ENCODE peak calls at places on chromosomes 13 and 19, in six cellular contexts. E is Right ventricle myocardium inferior; Q is IMR-90; Z is gastroesophageal sphincter; T is activated CD8-positive, alpha-beta T cell treated with anti-CD3 and anti-CD28 coated beads, Interleukin-2, amount 10 ng/mL, durations not matched to agents 7 days and 5 days; W is A549. A is an unnamed sample.

GRCh38 chr13:44818428-44818827 is 170.8 kb downstream of the NUFIP1 start:
- ATAC-seq in Z (no peak), W (no peak), E (no peak), Q (no peak), T (no peak), A (no peak)

GRCh38 chr19:12611361-12611699 is 610 bp downstream of the ZNF791 start:
- ATAC-seq in T (no peak), W (peak), Q (peak), Z (peak), E (peak), A (no peak)

GRCh38 chr19:5097331-5097930 is 128.5 kb downstream of the KDM4B start:
- ATAC-seq in T (no peak), W (no peak), E (no peak), Z (no peak), Q (no peak), A (no peak)

GRCh38 chr19:7734220-7735203 is 2.6 kb upstream of the CLEC4G start:
- ATAC-seq in W (no peak), Z (no peak), E (peak), Q (no peak), T (no peak), A (no peak)

GRCh38 chr19:5030136-5030820 is 61.4 kb downstream of the KDM4B start:
- ATAC-seq in Z (no peak), W (peak), E (no peak), T (no peak), Q (no peak), A (no peak)

GRCh38 chr13:79936368-79937136 is 404.4 kb downstream of the SPRY2 start:
- ATAC-seq in T (no peak), Q (peak), E (peak), W (peak), Z (peak), A (no peak)

GRCh38 chr19:42397315-42398166 is 7.4 kb upstream of the CNFN start:
- ATAC-seq in Q (no peak), W (peak), T (no peak), E (no peak), Z (no peak), A (no peak)

GRCh38 chr19:14683439-14683838 is 6.4 kb upstream of the ZNF333 start:
- ATAC-seq in E (no peak), T (no peak), Z (no peak), W (no peak), Q (no peak), A (no peak)

GRCh38 chr13:23744315-23744714 is 144.9 kb downstream of the MIPEP start:
- ATAC-seq in Z (no peak), T (no peak), Q (no peak), E (no peak), W (peak), A (no peak)

GRCh38 chr13:26502826-26503225 is 54.7 kb upstream of the WASF3 start:
- ATAC-seq in E (peak), Q (peak), T (peak), Z (peak), W (no peak), A (no peak)

GRCh38 chr13:74335370-74335769 is 201.2 kb upstream of the KLF12 start:
- ATAC-seq in E (no peak), Q (no peak), T (no peak), W (no peak), Z (no peak), A (no peak)

GRCh38 chr13:40438022-40438692 is 228.3 kb downstream of the FOXO1 start:
- ATAC-seq in T (no peak), Z (no peak), E (no peak), W (no peak), Q (no peak), A (no peak)

GRCh38 chr19:2290441-2291184 is 8.6 kb upstream of the PEAK3 start:
- ATAC-seq in Q (no peak), T (peak), W (no peak), E (no peak), Z (no peak), A (peak)

GRCh38 chr13:20337894-20338551 is 105.9 kb upstream of the GJB6 start:
- ATAC-seq in T (no peak), E (no peak), Q (no peak), Z (no peak), W (no peak), A (no peak)

GRCh38 chr19:660793-661426 is 2.1 kb downstream of the RNF126 start:
- ATAC-seq in Q (no peak), T (peak), Z (no peak), E (no peak), W (no peak), A (no peak)

GRCh38 chr13:99322297-99323103 is 15.3 kb upstream of the GPR183 start:
- ATAC-seq in Q (peak), W (no peak), E (peak), Z (peak), T (peak), A (peak)

GRCh38 chr19:1310853-1311180 is 25.1 kb downstream of the EFNA2 start:
- ATAC-seq in Q (no peak), Z (no peak), T (no peak), W (no peak), E (no peak), A (no peak)

GRCh38 chr13:74629985-74630384 is 495.8 kb upstream of the KLF12 start:
- ATAC-seq in T (no peak), Z (no peak), Q (no peak), E (no peak), W (no peak), A (no peak)